ENCODE peak calls at places on chromosomes 3 and 15, in seven cellular contexts. E, F, I, M, N, H and U are unnamed samples.

GRCh38 chr15:48318131-48318530 is 13.1 kb upstream of the DUT start:
- DNase-seq in M (no peak), I (no peak), H (no peak), E (no peak), F (no peak), N (no peak), U (no peak)

GRCh38 chr15:80514071-80514780 is 110.0 kb downstream of the ARNT2 start:
- DNase-seq in E (peak; percentile 91), F (no peak), H (peak; percentile 84), M (no peak), I (no peak), N (peak; percentile 77), U (no peak)

GRCh38 chr15:72155021-72155621 is 36.9 kb downstream of the SENP8 start:
- DNase-seq in N (peak; percentile 13), I (peak; percentile 98), F (peak; percentile 74), E (peak; percentile 48), M (no peak), H (peak; percentile 42), U (peak; percentile 39)

GRCh38 chr3:101898752-101899169 is 49.4 kb downstream of the NFKBIZ start:
- DNase-seq in M (no peak), E (no peak), F (no peak), N (no peak), H (no peak), I (no peak), U (no peak)

GRCh38 chr15:101017041-101017754 is 98.0 kb downstream of the LRRK1 start:
- DNase-seq in M (no peak), F (no peak), E (no peak), H (no peak), N (no peak), I (no peak), U (no peak)

GRCh38 chr3:24886511-24886910 is 391.9 kb upstream of the THRB start:
- DNase-seq in I (no peak), N (no peak), M (no peak), F (no peak), H (no peak), E (no peak), U (no peak)

GRCh38 chr3:79954756-79955155 is 187.0 kb upstream of the ROBO1 start:
- DNase-seq in M (no peak), F (no peak), H (no peak), E (no peak), I (no peak), N (no peak), U (no peak)

GRCh38 chr15:91942676-91943417 is 89.3 kb downstream of the SLCO3A1 start:
- DNase-seq in M (peak; percentile 28), N (peak; percentile 81), I (peak; percentile 79), H (peak; percentile 85), E (peak; percentile 97), F (peak; percentile 95), U (peak; percentile 97)

GRCh38 chr3:157330206-157330605 is 106.4 kb upstream of the PTX3 start:
- DNase-seq in H (no peak), I (no peak), M (no peak), F (no peak), E (peak; percentile 27), N (no peak), U (no peak)

GRCh38 chr3:114554716-114555115 is 260.9 kb downstream of the TIGIT start:
- DNase-seq in H (peak; percentile 35), E (peak; percentile 56), N (no peak), M (no peak), F (no peak), I (no peak), U (no peak)

GRCh38 chr3:116444819-116445290 is 432 bp downstream of the LSAMP start:
- DNase-seq in I (no peak), M (no peak), E (peak; percentile 20), N (peak; percentile 26), H (peak; percentile 33), F (no peak), U (no peak)

GRCh38 chr15:40080847-40081246 is 27.8 kb downstream of the BMF start:
- DNase-seq in M (no peak), F (no peak), H (no peak), N (no peak), I (no peak), E (no peak), U (no peak)
- H3K27ac ChIP-seq in M (no peak overlapping the region), F (peak overlapping the region; percentile 49), H (no peak overlapping the region), N (no peak overlapping the region), I (no peak overlapping the region), E (no peak overlapping the region), U (no peak overlapping the region)

DNA sequence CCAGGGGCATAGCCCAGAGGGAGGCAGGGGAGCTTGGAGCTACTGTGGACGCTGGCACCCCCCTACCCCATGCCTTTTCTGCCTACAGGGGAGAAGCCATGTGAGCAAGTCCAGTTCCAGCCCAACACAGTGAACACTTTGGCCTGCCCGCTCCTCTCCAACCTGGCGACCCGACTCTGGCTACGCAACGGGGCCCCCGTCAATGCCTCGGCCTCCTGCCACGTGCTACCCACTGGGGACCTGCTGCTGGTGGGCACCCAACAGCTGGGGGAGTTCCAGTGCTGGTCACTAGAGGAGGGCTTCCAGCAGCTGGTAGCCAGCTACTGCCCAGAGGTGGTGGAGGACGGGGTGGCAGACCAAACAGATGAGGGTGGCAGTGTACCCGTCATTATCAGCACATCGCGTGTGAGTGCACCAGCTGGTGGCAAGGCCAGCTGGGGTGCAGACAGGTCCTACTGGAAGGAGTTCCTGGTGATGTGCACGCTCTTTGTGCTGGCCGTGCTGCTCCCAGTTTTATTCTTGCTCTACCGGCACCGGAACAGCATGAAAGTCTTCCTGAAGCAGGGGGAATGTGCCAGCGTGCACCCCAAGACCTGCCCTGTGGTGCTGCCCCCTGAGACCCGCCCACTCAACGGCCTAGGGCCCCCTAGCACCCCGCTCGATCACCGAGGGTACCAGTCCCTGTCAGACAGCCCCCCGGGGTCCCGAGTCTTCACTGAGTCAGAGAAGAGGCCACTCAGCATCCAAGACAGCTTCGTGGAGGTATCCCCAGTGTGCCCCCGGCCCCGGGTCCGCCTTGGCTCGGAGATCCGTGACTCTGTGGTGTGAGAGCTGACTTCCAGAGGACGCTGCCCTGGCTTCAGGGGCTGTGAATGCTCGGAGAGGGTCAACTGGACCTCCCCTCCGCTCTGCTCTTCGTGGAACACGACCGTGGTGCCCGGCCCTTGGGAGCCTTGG is 5.6 kb downstream of the CIB1 start:
- DNase-seq in E (no peak), I (peak; percentile 95), H (no peak), N (no peak), F (no peak), M (no peak), U (no peak)
- H3K27ac ChIP-seq in E (no peak overlapping the region), I (peak overlapping the region; percentile 90), H (no peak overlapping the region), N (no peak overlapping the region), F (no peak overlapping the region), M (no peak overlapping the region), U (no peak overlapping the region)

GRCh38 chr15:29699791-29700190 is 122.5 kb downstream of the TJP1 start:
- DNase-seq in E (no peak), M (no peak), I (no peak), H (no peak), F (no peak), N (no peak), U (no peak)
- H3K27ac ChIP-seq in E (no peak overlapping the region), M (no peak overlapping the region), I (no peak overlapping the region), H (no peak overlapping the region), F (no peak overlapping the region), N (no peak overlapping the region), U (no peak overlapping the region)

GRCh38 chr15:77037475-77038209 is 33.3 kb downstream of the TSPAN3 start:
- DNase-seq in I (no peak), F (no peak), E (no peak), H (no peak), N (no peak), M (no peak), U (no peak)
- H3K27ac ChIP-seq in I (no peak overlapping the region), F (no peak overlapping the region), E (no peak overlapping the region), H (no peak overlapping the region), N (no peak overlapping the region), M (no peak overlapping the region), U (no peak overlapping the region)

DNA sequence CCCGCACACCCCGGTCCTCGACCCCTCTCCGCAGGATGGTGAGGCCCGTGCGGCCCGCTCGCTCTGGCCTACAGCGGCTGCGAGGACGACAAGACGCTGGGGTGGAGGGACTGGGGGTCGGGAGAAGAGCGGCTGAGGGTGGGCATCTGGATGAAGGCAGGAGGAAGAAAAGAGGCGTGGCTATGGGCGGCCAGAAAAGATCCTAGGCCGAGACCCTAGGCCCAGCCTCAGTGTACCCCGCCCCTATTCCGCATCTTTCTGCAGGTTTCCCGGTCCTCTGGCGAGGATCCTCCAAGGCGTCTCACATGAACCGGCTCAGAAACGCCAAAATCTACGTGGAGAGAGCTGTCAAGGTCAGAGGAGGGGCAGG is 280 bp downstream of the TTLL3 start:
- DNase-seq in N (no peak), E (no peak), H (no peak), I (no peak), M (no peak), F (no peak), U (no peak)
- H3K27ac ChIP-seq in N (peak overlapping the region; percentile 58), E (no peak overlapping the region), H (peak overlapping the region; percentile 85), I (peak overlapping the region; percentile 73), M (peak overlapping the region; percentile 69), F (peak overlapping the region; percentile 97), U (peak overlapping the region; percentile 72)

DNA sequence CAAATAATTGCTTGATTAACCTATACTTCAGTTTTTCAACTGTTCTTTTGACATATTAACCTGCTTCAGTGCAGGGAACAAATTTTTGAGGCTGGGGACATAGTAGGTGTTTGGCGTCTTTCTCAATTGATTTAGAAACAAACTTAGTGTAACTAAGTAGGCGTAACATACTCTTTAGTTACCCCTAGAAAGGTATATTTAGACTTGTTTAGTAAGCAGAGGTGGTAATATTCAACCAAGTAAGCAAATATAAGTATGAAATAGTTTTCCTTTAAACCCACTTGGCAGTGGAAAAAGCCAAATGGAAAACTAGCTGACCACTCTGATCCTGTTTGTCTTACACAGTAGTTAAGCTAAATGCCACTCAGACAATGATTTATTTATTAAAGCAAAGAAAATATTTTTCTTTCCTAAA is 113.2 kb downstream of the MBNL1 start:
- DNase-seq in I (no peak), F (no peak), E (peak; percentile 19), N (no peak), H (no peak), M (no peak), U (no peak)
- H3K27ac ChIP-seq in I (peak overlapping the region; percentile 21), F (peak overlapping the region; percentile 87), E (no peak overlapping the region), N (no peak overlapping the region), H (peak overlapping the region; percentile 6), M (no peak overlapping the region), U (no peak overlapping the region)

GRCh38 chr15:52438047-52438446 is 90.6 kb downstream of the MYO5A start:
- DNase-seq in M (no peak), N (no peak), H (no peak), I (no peak), E (peak; percentile 65), F (peak; percentile 32), U (no peak)

GRCh38 chr15:52440414-52440813 is 88.3 kb downstream of the MYO5A start:
- DNase-seq in N (peak; percentile 43), F (no peak), M (peak; percentile 45), H (peak; percentile 60), E (no peak), I (no peak), U (peak; percentile 66)

GRCh38 chr15:52439470-52439869 is 89.2 kb downstream of the MYO5A start:
- DNase-seq in F (no peak), I (no peak), E (no peak), N (no peak), M (no peak), H (no peak), U (no peak)

GRCh38 chr15:52434885-52435284 is 93.8 kb downstream of the MYO5A start:
- DNase-seq in H (no peak), F (no peak), N (no peak), I (no peak), M (no peak), E (no peak), U (no peak)

DNA sequence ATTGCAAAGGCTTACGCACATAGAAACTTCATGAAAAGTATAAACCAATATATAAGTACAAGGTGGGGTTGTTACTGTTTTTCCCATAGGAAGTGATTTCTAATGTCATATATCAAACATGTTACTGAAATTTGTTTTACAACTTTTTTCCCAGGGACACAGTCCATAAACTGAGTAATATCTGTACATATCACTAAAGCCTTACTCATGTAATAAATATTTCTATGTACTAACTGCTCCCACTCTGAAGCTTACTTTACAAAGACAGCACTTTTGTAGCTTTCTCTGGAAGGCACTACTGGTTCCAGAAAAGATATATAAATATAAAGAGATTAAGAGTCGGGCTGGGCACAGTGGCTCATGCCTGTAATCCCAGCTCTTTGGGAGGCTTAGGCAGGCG is 91.7 kb downstream of the MYO5A start:
- DNase-seq in E (no peak), N (no peak), H (peak; percentile 6), I (no peak), F (no peak), M (no peak), U (no peak)
- H3K27ac ChIP-seq in E (no peak overlapping the region), N (no peak overlapping the region), H (no peak overlapping the region), I (no peak overlapping the region), F (no peak overlapping the region), M (no peak overlapping the region), U (peak overlapping the region; percentile 61)